ENCODE peak calls at places on chromosomes 13 and 19, in four cellular contexts. E is IMR-90, W is H9, J is mesendoderm. G is an unnamed sample.

GRCh38 chr13:46490129-46490528 is 62.8 kb upstream of the LRCH1 start:
- DNase-seq in J (peak; percentile 94), E (no peak), W (no peak), G (no peak)

GRCh38 chr19:15318241-15318691 is 14.1 kb downstream of the BRD4 start:
- DNase-seq in W (no peak), J (no peak), E (peak; percentile 42), G (no peak)

GRCh38 chr19:45954132-45954531 is 19.5 kb downstream of the NOVA2 start:
- DNase-seq in J (peak; percentile 33), E (no peak), W (no peak), G (no peak)

GRCh38 chr19:49340069-49340864 is 5.1 kb downstream of the CD37 start:
- DNase-seq in J (peak; percentile 79), E (no peak), W (peak; percentile 82), G (peak; percentile 75)

GRCh38 chr13:41502676-41503075 is 45.3 kb downstream of the RGCC start:
- DNase-seq in W (no peak), E (no peak), J (no peak), G (no peak)

GRCh38 chr13:37109080-37109678 is 3.7 kb upstream of the CSNK1A1L start:
- DNase-seq in W (no peak), E (peak; percentile 62), J (peak; percentile 38), G (no peak)

GRCh38 chr19:5016268-5016667 is 47.4 kb downstream of the KDM4B start:
- DNase-seq in E (no peak), J (no peak), W (no peak), G (no peak)

GRCh38 chr13:94660695-94661324 is 51.5 kb downstream of the SOX21 start:
- DNase-seq in J (no peak), W (no peak), E (peak; percentile 41), G (no peak)

GRCh38 chr19:14161305-14161704 is 24.9 kb upstream of the ASF1B start:
- DNase-seq in J (no peak), E (no peak), W (no peak), G (no peak)

GRCh38 chr19:55300821-55301458 is 17.1 kb downstream of the BRSK1 start:
- DNase-seq in E (no peak), J (no peak), W (no peak), G (no peak)

GRCh38 chr19:10486551-10486950 is 16.6 kb downstream of the KEAP1 start:
- DNase-seq in E (no peak), J (no peak), W (no peak), G (no peak)

GRCh38 chr19:48424694-48425219 is 21.0 kb upstream of the GRWD1 start:
- DNase-seq in W (peak; percentile 53), E (peak; percentile 72), J (peak; percentile 86), G (no peak)

GRCh38 chr19:55855160-55855559 is 18.8 kb downstream of the NLRP4 start:
- DNase-seq in J (no peak), E (no peak), W (no peak), G (no peak)

GRCh38 chr13:113862191-113862765 is 1.6 kb downstream of the GAS6 start:
- DNase-seq in J (no peak), W (peak; percentile 29), E (peak; percentile 36), G (no peak)

GRCh38 chr13:27043013-27043412 is 128.6 kb downstream of the USP12 start:
- DNase-seq in E (peak; percentile 98), J (peak; percentile 76), W (no peak), G (peak; percentile 19)

GRCh38 chr13:47109028-47109427 is 212.2 kb upstream of the HTR2A start:
- DNase-seq in J (no peak), W (no peak), E (no peak), G (no peak)

GRCh38 chr19:2337329-2337707 is 8.8 kb downstream of the SPPL2B start:
- DNase-seq in E (peak; percentile 43), J (peak; percentile 62), W (peak; percentile 79), G (peak; percentile 77)

GRCh38 chr13:24002206-24002815 is 105.0 kb upstream of the C1QTNF9B start:
- DNase-seq in E (no peak), J (no peak), W (no peak), G (no peak)

GRCh38 chr13:106331116-106331515 is 204.3 kb downstream of the EFNB2 start:
- DNase-seq in E (no peak), W (no peak), J (no peak), G (no peak)
- H4K5ac ChIP-seq in E (no peak overlapping the region), W (no peak overlapping the region), J (no peak overlapping the region), G (no peak overlapping the region)

GRCh38 chr13:89687066-89687465 is 1660.4 kb upstream of the MIR17HG start:
- DNase-seq in E (no peak), J (no peak), W (no peak), G (no peak)

GRCh38 chr13:89686171-89686570 is 1661.3 kb upstream of the MIR17HG start:
- DNase-seq in W (no peak), E (no peak), J (no peak), G (no peak)

GRCh38 chr13:89694471-89694870 is 1653.0 kb upstream of the MIR17HG start:
- DNase-seq in W (no peak), E (no peak), J (no peak), G (no peak)

GRCh38 chr13:89688908-89689307 is 1658.6 kb upstream of the MIR17HG start:
- DNase-seq in W (no peak), E (no peak), J (no peak), G (no peak)
- H4K5ac ChIP-seq in W (no peak overlapping the region), E (no peak overlapping the region), J (no peak overlapping the region), G (no peak overlapping the region)

DNA sequence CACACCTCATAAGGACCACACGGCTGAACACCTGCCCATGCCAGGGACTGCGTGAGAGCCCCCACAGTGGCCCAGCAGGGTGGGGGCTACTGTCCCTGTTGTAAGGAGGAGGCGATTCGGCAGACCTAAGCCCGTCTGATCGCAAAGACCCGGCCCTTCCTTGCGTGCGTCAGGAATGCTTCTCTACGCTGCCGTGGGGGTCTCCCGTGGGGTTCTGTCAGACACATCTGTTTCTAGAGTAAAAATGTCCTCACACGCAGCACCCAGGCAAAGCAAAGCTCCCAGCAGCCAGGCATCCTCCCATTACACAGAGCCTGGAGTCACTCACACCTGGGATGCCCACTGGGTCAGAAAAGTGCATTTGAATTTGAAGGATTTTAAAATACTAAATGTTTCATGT is 147.7 kb upstream of the SOX1 start:
- DNase-seq in W (peak; percentile 20), J (no peak), E (no peak), G (no peak)
- H4K5ac ChIP-seq in W (no peak overlapping the region), J (no peak overlapping the region), E (no peak overlapping the region), G (no peak overlapping the region)

DNA sequence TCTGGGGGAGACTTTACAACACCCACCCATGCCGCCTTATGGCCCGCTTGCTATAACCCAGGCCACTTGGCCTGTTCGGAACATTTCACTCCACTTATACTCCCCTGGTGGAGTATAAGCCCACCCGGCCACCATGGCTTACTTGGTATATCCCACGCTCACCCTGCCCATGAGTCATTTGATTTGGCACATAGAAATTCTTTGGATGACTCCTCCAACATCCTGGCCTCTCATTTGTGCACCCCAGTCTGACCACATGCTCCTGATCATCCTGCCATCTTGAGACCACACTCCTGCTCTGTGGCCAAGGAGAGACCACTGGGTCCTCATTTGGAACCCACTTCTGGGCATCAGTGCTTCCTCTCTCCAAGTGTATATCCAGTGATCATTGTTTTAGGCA is 5.2 kb downstream of the SPACA6 start:
- DNase-seq in E (peak; percentile 58), J (no peak), W (no peak), G (no peak)
- H4K5ac ChIP-seq in E (no peak overlapping the region), J (no peak overlapping the region), W (no peak overlapping the region), G (no peak overlapping the region)

GRCh38 chr13:32622827-32623226 is 36.6 kb downstream of the PDS5B start:
- DNase-seq in J (peak; percentile 18), E (no peak), W (no peak), G (no peak)

DNA sequence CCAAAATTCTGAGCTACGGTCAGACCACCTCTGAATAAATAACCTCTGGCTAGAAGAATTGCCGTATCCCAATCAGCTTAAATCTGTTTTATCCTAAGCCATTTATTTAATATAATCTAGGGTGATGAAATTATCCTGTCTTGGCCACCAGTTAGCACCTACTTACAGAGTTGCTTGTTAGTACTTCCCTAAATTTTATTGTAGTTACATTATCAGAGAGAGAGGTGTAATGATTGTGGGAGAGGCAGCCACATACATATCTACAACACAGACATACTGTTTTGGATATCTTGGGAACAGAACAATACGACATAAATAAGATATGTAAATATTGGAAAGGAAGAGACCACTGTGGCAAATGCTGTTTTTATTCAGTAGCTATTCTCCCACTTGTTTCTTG is 30.9 kb downstream of the PDS5B start:
- DNase-seq in W (no peak), E (no peak), J (no peak), G (no peak)
- H4K5ac ChIP-seq in W (no peak overlapping the region), E (no peak overlapping the region), J (no peak overlapping the region), G (no peak overlapping the region)

DNA sequence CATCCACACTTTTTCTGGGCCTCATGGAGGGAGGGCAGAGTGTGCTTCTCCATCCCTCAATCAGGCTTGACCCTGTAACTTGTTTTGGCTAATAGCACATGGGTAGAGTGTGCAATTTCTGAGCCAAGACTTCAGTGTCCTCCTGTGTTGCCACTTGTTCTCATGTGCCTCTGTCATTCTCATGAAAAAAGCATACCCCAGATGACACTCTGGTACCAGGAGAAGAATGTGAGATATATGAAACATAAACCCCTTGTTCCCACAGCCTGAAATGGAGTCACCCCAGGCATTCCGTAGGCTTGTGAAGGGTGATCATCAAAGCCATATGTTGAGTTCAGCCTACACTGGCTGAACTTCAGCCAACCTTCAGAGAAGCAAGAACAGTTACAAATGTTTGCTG is 239.2 kb upstream of the MIR17HG start:
- DNase-seq in E (no peak), W (no peak), J (no peak), G (no peak)
- H4K5ac ChIP-seq in E (no peak overlapping the region), W (no peak overlapping the region), J (no peak overlapping the region), G (no peak overlapping the region)

G was measured in H1.